ENCODE peak calls at places on chromosome 15, in four cellular contexts. Q, H, Y and U are unnamed samples.

GRCh38 chr15:48962662-48963523 is 826 bp downstream of the SHC4 start:
- DNase-seq in Q (peak; percentile 73), H (peak; percentile 70), Y (peak; percentile 78), U (peak; percentile 32)

GRCh38 chr15:63593705-63594671 is 3.2 kb upstream of the FBXL22 start:
- DNase-seq in Q (no peak), Y (no peak), H (no peak), U (no peak)

GRCh38 chr15:65924004-65924403 is 54.7 kb downstream of the RAB11A start:
- DNase-seq in Y (no peak), H (no peak), Q (no peak), U (no peak)

GRCh38 chr15:29457729-29458128 is 188.1 kb upstream of the NSMCE3 start:
- DNase-seq in Q (peak; percentile 39), Y (no peak), H (no peak), U (no peak)

GRCh38 chr15:22827125-22827524 is 11.3 kb upstream of the NIPA2 start:
- DNase-seq in Q (peak; percentile 39), H (no peak), Y (no peak), U (no peak)

GRCh38 chr15:46442901-46443590 is 808.2 kb downstream of the SQOR start:
- DNase-seq in Q (no peak), Y (no peak), H (no peak), U (no peak)

GRCh38 chr15:35533130-35534110 is 12.5 kb downstream of the DPH6 start:
- DNase-seq in Q (no peak), H (no peak), Y (no peak), U (no peak)

GRCh38 chr15:33194704-33195261 is at the start of gene FMN1:
- DNase-seq in H (peak; percentile 95), Q (peak; percentile 95), Y (peak; percentile 96), U (peak; percentile 83)

GRCh38 chr15:24944939-24945338 is 9.8 kb upstream of the SNRPN start:
- DNase-seq in H (no peak), Q (no peak), Y (no peak), U (no peak)

GRCh38 chr15:71812966-71813722 is 2.8 kb downstream of the NR2E3 start:
- DNase-seq in H (no peak), Q (no peak), Y (peak; percentile 72), U (peak; percentile 25)

GRCh38 chr15:55221090-55222011 is 24.6 kb upstream of the RSL24D1 start:
- DNase-seq in Q (peak; percentile 66), Y (no peak), H (no peak), U (peak; percentile 62)

GRCh38 chr15:101045835-101046691 is 126.9 kb downstream of the LRRK1 start:
- DNase-seq in Q (peak; percentile 56), Y (no peak), H (peak; percentile 55), U (no peak)

GRCh38 chr15:89486726-89487050 is 9.7 kb downstream of the RHCG start:
- DNase-seq in Y (peak; percentile 83), H (no peak), Q (no peak), U (peak; percentile 69)

GRCh38 chr15:63587527-63587926 is 9.7 kb upstream of the FBXL22 start:
- DNase-seq in Y (no peak), H (no peak), Q (no peak), U (no peak)

GRCh38 chr15:62495670-62496328 is 330.7 kb upstream of the C2CD4B start:
- DNase-seq in H (peak; percentile 87), Y (no peak), Q (peak; percentile 89), U (no peak)

GRCh38 chr15:58931985-58932384 is 1.5 kb downstream of the SLTM start:
- DNase-seq in Y (no peak), Q (no peak), H (no peak), U (peak; percentile 50)

GRCh38 chr15:43872416-43873020 is 45.7 kb downstream of the WDR76 start:
- DNase-seq in H (no peak), Q (no peak), Y (no peak), U (peak; percentile 41)

GRCh38 chr15:44029940-44030568 is 165.0 kb downstream of the FRMD5 start:
- DNase-seq in Y (no peak), Q (no peak), H (no peak), U (no peak)

GRCh38 chr15:95304116-95304873 is 1026.2 kb upstream of the NR2F2 start:
- DNase-seq in H (peak; percentile 68), Q (no peak), Y (no peak), U (no peak)

GRCh38 chr15:39623550-39623931 is 42.7 kb downstream of the THBS1 start:
- DNase-seq in H (no peak), Y (no peak), Q (no peak), U (peak; percentile 66)

GRCh38 chr15:73282567-73283200 is 86.1 kb downstream of the HCN4 start:
- DNase-seq in Q (no peak), H (no peak), Y (no peak), U (no peak)

GRCh38 chr15:71186267-71186666 is 71.0 kb downstream of the THSD4 start:
- DNase-seq in Q (no peak), H (no peak), Y (no peak), U (no peak)

GRCh38 chr15:90838544-90838943 is 29.8 kb upstream of the FURIN start:
- DNase-seq in Y (no peak), Q (no peak), H (no peak), U (no peak)

GRCh38 chr15:93973287-93973686 is 258.1 kb upstream of the MCTP2 start:
- DNase-seq in H (peak; percentile 89), Y (no peak), Q (no peak), U (no peak)

GRCh38 chr15:99708563-99708962 is 24.7 kb downstream of the LYSMD4 start:
- DNase-seq in Q (peak; percentile 93), H (peak; percentile 91), Y (peak; percentile 85), U (no peak)

GRCh38 chr15:31975446-31976229 is 54.7 kb upstream of the CHRNA7 start:
- DNase-seq in Q (no peak), H (no peak), Y (no peak), U (no peak)

GRCh38 chr15:60583946-60584345 is 105.0 kb upstream of the ICE2 start:
- DNase-seq in Q (no peak), H (no peak), Y (no peak), U (no peak)

GRCh38 chr15:58770519-58770856 is 614 bp upstream of the MINDY2 start:
- DNase-seq in H (no peak), Y (no peak), Q (peak; percentile 78), U (peak; percentile 66)

GRCh38 chr15:98000249-98001203 is 40.0 kb downstream of the ARRDC4 start:
- DNase-seq in Q (no peak), H (no peak), Y (no peak), U (no peak)

DNA sequence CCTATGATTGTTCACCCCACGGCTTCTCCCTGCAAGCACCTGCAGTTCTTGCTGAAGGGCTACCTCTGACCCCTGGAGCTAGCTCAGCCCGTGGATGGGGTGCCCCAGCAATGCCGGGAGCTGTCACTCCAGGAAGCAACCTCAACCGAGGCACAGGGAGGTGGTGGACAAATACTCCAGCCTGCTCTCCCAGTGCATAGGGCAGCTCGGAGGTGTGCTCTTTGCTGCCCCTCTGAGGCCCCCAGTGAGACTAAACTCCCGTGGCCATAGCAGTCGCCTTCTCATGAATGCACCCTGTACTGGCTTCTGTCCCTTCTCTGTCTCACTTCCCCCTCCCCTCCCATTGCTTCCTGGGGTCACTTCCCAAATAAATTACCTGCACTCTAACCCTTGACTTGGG is 48.5 kb downstream of the LINGO1 start:
- DNase-seq in H (no peak), Q (no peak), Y (peak; percentile 33), U (no peak)
- TF ChIP-seq CTCF in H (no peak), Q (no peak), Y (no peak), U (no peak)

GRCh38 chr15:77871838-77872371 is 205.6 kb downstream of the TBC1D2B start:
- DNase-seq in Q (peak; percentile 62), H (no peak), Y (peak; percentile 65), U (no peak)
- TF ChIP-seq CTCF in Q (no peak), H (no peak), Y (no peak), U (no peak)

GRCh38 chr15:42575188-42576039 is at the start of gene STARD9:
- DNase-seq in H (peak; percentile 100), Y (peak; percentile 99), Q (peak; percentile 99), U (peak; percentile 98)
- TF ChIP-seq CTCF in H (no peak), Y (no peak), Q (no peak), U (no peak)

GRCh38 chr15:37679627-37680026 is 254.8 kb upstream of the TMCO5A start:
- DNase-seq in H (no peak), Y (no peak), Q (no peak), U (no peak)

GRCh38 chr15:37678124-37678523 is 256.3 kb upstream of the TMCO5A start:
- DNase-seq in Y (peak; percentile 17), Q (no peak), H (no peak), U (no peak)

GRCh38 chr15:37682304-37682703 is 252.1 kb upstream of the TMCO5A start:
- DNase-seq in H (no peak), Q (no peak), Y (no peak), U (no peak)
- TF ChIP-seq CTCF in H (no peak), Q (no peak), Y (no peak), U (no peak)

GRCh38 chr15:83206971-83207621 is 527 bp downstream of the HDGFL3 start:
- DNase-seq in Q (peak; percentile 70), Y (peak; percentile 87), H (peak; percentile 71), U (peak; percentile 56)
- TF ChIP-seq CTCF in Q (no peak), Y (no peak), H (no peak), U (no peak)

DNA sequence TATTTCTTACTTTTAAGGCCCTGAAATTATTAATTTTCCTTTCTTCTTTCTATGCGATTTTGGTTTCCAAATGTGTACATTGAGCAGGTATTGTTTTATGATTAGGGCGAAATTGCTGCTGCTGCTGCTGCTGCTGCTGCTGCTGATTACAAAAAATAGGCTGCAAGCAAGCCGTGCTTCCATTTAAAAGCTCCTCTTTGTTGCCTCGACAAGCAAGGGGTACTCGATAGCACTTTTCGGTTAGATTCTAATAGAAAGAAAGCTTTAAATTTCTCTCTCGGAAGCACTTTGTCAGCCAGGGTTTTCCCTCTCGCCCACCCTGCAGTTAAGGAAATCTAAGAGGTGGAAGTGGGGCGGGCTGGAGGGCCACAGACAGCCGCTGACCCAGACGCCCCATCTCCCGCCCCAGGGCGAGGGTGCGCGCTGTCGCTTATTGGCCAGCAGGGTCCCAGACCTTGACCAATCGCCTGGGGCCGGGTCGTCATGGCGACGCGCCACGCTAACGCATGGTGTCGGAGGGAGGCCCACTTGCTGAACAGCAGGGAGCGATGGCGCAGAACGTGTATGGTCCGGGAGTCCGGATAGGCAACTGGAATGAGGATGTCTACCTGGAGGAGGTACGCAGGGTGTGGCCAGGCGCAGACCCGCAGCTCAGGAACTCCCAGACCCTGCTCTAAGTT is at the start of gene CFAP161:
- DNase-seq in H (peak; percentile 86), Y (peak; percentile 85), Q (peak; percentile 78), U (peak; percentile 53)
- TF ChIP-seq CTCF in H (no peak), Y (peak; percentile 6), Q (no peak), U (no peak)